ENCODE peak calls at places on chromosomes 2 and 18, in eight cellular contexts. One of them, this sample, is unnamed.
A peak's percentile ranks its signal among the peaks of the same experiment; 100 is the strongest.

GRCh38 chr2:46164581-46165301 is 132.5 kb upstream of the EPAS1 start:
- DNase-seq in right lobe of liver: peak; percentile 56
- DNase-seq in HCT116: no peak
- DNase-seq in tibial artery: peak; percentile 88
- DNase-seq in psoas muscle: peak; percentile 78
- DNase-seq in RWPE1: peak; percentile 95
- DNase-seq in lung: peak; percentile 74
- DNase-seq in endothelial cell of umbilical vein: peak; percentile 94
- DNase-seq in this sample: peak; percentile 52

GRCh38 chr18:21831413-21831831 is 90.8 kb downstream of the MIB1 start:
- DNase-seq in endothelial cell of umbilical vein: no peak
- DNase-seq in RWPE1: no peak
- DNase-seq in right lobe of liver: no peak
- DNase-seq in lung: no peak
- DNase-seq in tibial artery: peak; percentile 80
- DNase-seq in HCT116: no peak
- DNase-seq in psoas muscle: no peak
- DNase-seq in this sample: no peak

GRCh38 chr2:171882095-171882769 is 11.8 kb downstream of the SLC25A12 start:
- DNase-seq in tibial artery: no peak
- DNase-seq in RWPE1: no peak
- DNase-seq in lung: no peak
- DNase-seq in endothelial cell of umbilical vein: no peak
- DNase-seq in psoas muscle: no peak
- DNase-seq in HCT116: no peak
- DNase-seq in right lobe of liver: no peak
- DNase-seq in this sample: no peak

GRCh38 chr2:224772494-224772893 is 56.3 kb upstream of the CCDC195 start:
- DNase-seq in HCT116: no peak
- DNase-seq in endothelial cell of umbilical vein: no peak
- DNase-seq in psoas muscle: no peak
- DNase-seq in RWPE1: no peak
- DNase-seq in right lobe of liver: no peak
- DNase-seq in lung: no peak
- DNase-seq in tibial artery: no peak
- DNase-seq in this sample: no peak

GRCh38 chr2:48940606-48941005 is 185.1 kb upstream of the LHCGR start:
- DNase-seq in endothelial cell of umbilical vein: no peak
- DNase-seq in HCT116: no peak
- DNase-seq in psoas muscle: no peak
- DNase-seq in right lobe of liver: no peak
- DNase-seq in tibial artery: no peak
- DNase-seq in lung: no peak
- DNase-seq in RWPE1: no peak
- DNase-seq in this sample: no peak

GRCh38 chr2:100427627-100428258 is 10.3 kb upstream of the CHST10 start:
- DNase-seq in HCT116: peak; percentile 49
- DNase-seq in lung: peak; percentile 57
- DNase-seq in psoas muscle: peak; percentile 26
- DNase-seq in tibial artery: no peak
- DNase-seq in endothelial cell of umbilical vein: peak; percentile 52
- DNase-seq in right lobe of liver: no peak
- DNase-seq in RWPE1: peak; percentile 20
- DNase-seq in this sample: peak; percentile 69

GRCh38 chr2:212032536-212033219 is 505.9 kb downstream of the ERBB4 start:
- DNase-seq in RWPE1: no peak
- DNase-seq in psoas muscle: no peak
- DNase-seq in lung: no peak
- DNase-seq in right lobe of liver: no peak
- DNase-seq in endothelial cell of umbilical vein: peak; percentile 69
- DNase-seq in HCT116: no peak
- DNase-seq in tibial artery: no peak
- DNase-seq in this sample: no peak

GRCh38 chr18:23115683-23116096 is 19.6 kb upstream of the CABLES1 start:
- DNase-seq in lung: no peak
- DNase-seq in right lobe of liver: no peak
- DNase-seq in psoas muscle: no peak
- DNase-seq in RWPE1: peak; percentile 28
- DNase-seq in tibial artery: no peak
- DNase-seq in HCT116: peak; percentile 54
- DNase-seq in endothelial cell of umbilical vein: peak; percentile 91
- DNase-seq in this sample: no peak

GRCh38 chr2:112153179-112153490 is 14.9 kb downstream of the FBLN7 start:
- DNase-seq in psoas muscle: no peak
- DNase-seq in endothelial cell of umbilical vein: no peak
- DNase-seq in lung: no peak
- DNase-seq in RWPE1: no peak
- DNase-seq in HCT116: no peak
- DNase-seq in right lobe of liver: no peak
- DNase-seq in tibial artery: peak; percentile 46
- DNase-seq in this sample: no peak

GRCh38 chr18:76223403-76223802 is 271.6 kb downstream of the ZNF516 start:
- DNase-seq in lung: no peak
- DNase-seq in endothelial cell of umbilical vein: no peak
- DNase-seq in right lobe of liver: no peak
- DNase-seq in RWPE1: no peak
- DNase-seq in tibial artery: no peak
- DNase-seq in HCT116: no peak
- DNase-seq in psoas muscle: no peak
- DNase-seq in this sample: no peak

GRCh38 chr2:190123956-190124355 is 61.4 kb upstream of the MSTN start:
- DNase-seq in HCT116: no peak
- DNase-seq in lung: no peak
- DNase-seq in psoas muscle: no peak
- DNase-seq in right lobe of liver: no peak
- DNase-seq in endothelial cell of umbilical vein: no peak
- DNase-seq in RWPE1: no peak
- DNase-seq in tibial artery: no peak
- DNase-seq in this sample: no peak

GRCh38 chr2:209495855-209496585 is 72.2 kb downstream of the MAP2 start:
- DNase-seq in RWPE1: peak; percentile 90
- DNase-seq in right lobe of liver: no peak
- DNase-seq in endothelial cell of umbilical vein: peak; percentile 99
- DNase-seq in psoas muscle: no peak
- DNase-seq in tibial artery: no peak
- DNase-seq in HCT116: peak; percentile 88
- DNase-seq in lung: peak; percentile 32
- DNase-seq in this sample: peak; percentile 76

GRCh38 chr2:186380805-186381204 is 105.3 kb upstream of the ZC3H15 start:
- DNase-seq in tibial artery: no peak
- DNase-seq in HCT116: no peak
- DNase-seq in right lobe of liver: no peak
- DNase-seq in psoas muscle: no peak
- DNase-seq in endothelial cell of umbilical vein: no peak
- DNase-seq in RWPE1: no peak
- DNase-seq in lung: no peak
- DNase-seq in this sample: no peak

GRCh38 chr2:231104115-231104713 is 20.6 kb downstream of the HTR2B start:
- DNase-seq in tibial artery: peak; percentile 77
- DNase-seq in lung: peak; percentile 33
- DNase-seq in HCT116: peak; percentile 27
- DNase-seq in endothelial cell of umbilical vein: peak; percentile 86
- DNase-seq in psoas muscle: peak; percentile 23
- DNase-seq in right lobe of liver: no peak
- DNase-seq in RWPE1: peak; percentile 15
- DNase-seq in this sample: peak; percentile 66

GRCh38 chr2:110852541-110853263 is 120.3 kb downstream of the ACOXL start:
- DNase-seq in HCT116: no peak
- DNase-seq in endothelial cell of umbilical vein: no peak
- DNase-seq in RWPE1: no peak
- DNase-seq in right lobe of liver: no peak
- DNase-seq in lung: no peak
- DNase-seq in tibial artery: no peak
- DNase-seq in psoas muscle: no peak
- DNase-seq in this sample: no peak

GRCh38 chr2:201798252-201798918 is 8.0 kb upstream of the CDK15 start:
- DNase-seq in right lobe of liver: no peak
- DNase-seq in tibial artery: no peak
- DNase-seq in lung: no peak
- DNase-seq in psoas muscle: no peak
- DNase-seq in endothelial cell of umbilical vein: peak; percentile 42
- DNase-seq in HCT116: no peak
- DNase-seq in RWPE1: peak; percentile 46
- DNase-seq in this sample: no peak

GRCh38 chr2:138901530-138901929 is 121.3 kb upstream of the NXPH2 start:
- DNase-seq in RWPE1: no peak
- DNase-seq in HCT116: no peak
- DNase-seq in right lobe of liver: no peak
- DNase-seq in endothelial cell of umbilical vein: no peak
- DNase-seq in tibial artery: no peak
- DNase-seq in psoas muscle: no peak
- DNase-seq in lung: no peak
- DNase-seq in this sample: no peak

DNA sequence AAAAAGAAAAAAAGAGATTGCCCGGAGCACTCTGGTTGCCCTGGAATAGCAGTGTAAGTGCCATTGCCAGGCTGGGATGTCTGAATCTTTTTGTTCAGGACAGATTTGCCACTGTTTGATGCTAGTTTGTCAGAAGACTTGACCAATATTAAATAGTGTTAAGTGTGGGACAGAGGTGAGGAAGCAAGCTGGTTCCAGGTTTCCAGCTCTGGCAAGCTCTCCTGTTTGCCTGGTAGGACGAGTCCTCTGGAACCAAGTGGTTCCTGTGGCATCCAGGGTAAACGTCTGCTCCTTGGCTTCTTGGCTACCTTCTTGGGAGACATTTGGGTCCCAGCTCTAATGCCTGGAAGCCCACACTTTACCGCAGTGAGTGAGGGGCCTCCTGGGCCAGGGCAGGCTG is 20.8 kb upstream of the IGFBP5 start:
- DNase-seq in tibial artery: no peak
- DNase-seq in psoas muscle: no peak
- DNase-seq in HCT116: no peak
- DNase-seq in endothelial cell of umbilical vein: no peak
- DNase-seq in RWPE1: no peak
- DNase-seq in right lobe of liver: no peak
- DNase-seq in lung: no peak
- DNase-seq in this sample: no peak
- H3K27ac ChIP-seq in tibial artery: no peak overlapping the region
- H3K27ac ChIP-seq in psoas muscle: no peak overlapping the region
- H3K27ac ChIP-seq in HCT116: no peak overlapping the region
- H3K27ac ChIP-seq in endothelial cell of umbilical vein: no peak overlapping the region
- H3K27ac ChIP-seq in RWPE1: peak overlapping the region; percentile 70
- H3K27ac ChIP-seq in right lobe of liver: no peak overlapping the region
- H3K27ac ChIP-seq in lung: no peak overlapping the region
- H3K27ac ChIP-seq in this sample: no peak overlapping the region

DNA sequence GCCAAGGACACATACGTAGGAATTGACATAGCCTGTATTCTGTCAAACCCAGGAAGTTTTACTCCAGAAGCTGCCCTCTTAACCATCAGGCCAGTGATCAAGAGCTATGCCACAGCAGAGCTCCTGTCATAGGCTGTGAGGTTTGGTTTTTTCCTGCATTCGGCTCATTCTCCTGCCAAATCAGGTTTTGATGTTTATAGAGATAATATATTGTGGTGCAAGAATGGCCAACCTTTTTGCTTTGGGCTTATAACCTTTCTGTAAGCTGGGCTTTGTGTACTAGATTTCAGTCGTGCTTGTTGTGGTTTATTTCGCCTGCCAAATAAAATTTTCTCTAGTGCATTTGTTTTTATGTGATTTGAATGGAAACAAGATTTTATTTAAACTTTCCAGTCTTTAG is 2.4 kb downstream of the KDM3A start:
- DNase-seq in psoas muscle: no peak
- DNase-seq in right lobe of liver: no peak
- DNase-seq in tibial artery: no peak
- DNase-seq in lung: no peak
- DNase-seq in HCT116: no peak
- DNase-seq in endothelial cell of umbilical vein: no peak
- DNase-seq in RWPE1: no peak
- DNase-seq in this sample: no peak
- TF ChIP-seq CTCF in psoas muscle: no peak
- TF ChIP-seq CTCF in right lobe of liver: no peak
- TF ChIP-seq CTCF in tibial artery: no peak
- TF ChIP-seq CTCF in lung: no peak
- TF ChIP-seq CTCF in HCT116: no peak
- TF ChIP-seq CTCF in endothelial cell of umbilical vein: no peak
- TF ChIP-seq CTCF in RWPE1: no peak
- TF ChIP-seq CTCF in this sample: no peak

GRCh38 chr2:180006781-180007579 is at the start of gene CWC22:
- DNase-seq in right lobe of liver: peak; percentile 89
- DNase-seq in psoas muscle: peak; percentile 80
- DNase-seq in tibial artery: peak; percentile 91
- DNase-seq in lung: peak; percentile 91
- DNase-seq in HCT116: peak; percentile 89
- DNase-seq in RWPE1: peak; percentile 69
- DNase-seq in endothelial cell of umbilical vein: peak; percentile 95
- DNase-seq in this sample: peak; percentile 93
- H3K27ac ChIP-seq in right lobe of liver: peak within 1 kb of the TSS; percentile 97
- H3K27ac ChIP-seq in psoas muscle: peak within 1 kb of the TSS; percentile 98
- H3K27ac ChIP-seq in tibial artery: peak within 1 kb of the TSS; percentile 87
- H3K27ac ChIP-seq in lung: peak within 1 kb of the TSS; percentile 82
- H3K27ac ChIP-seq in HCT116: peak within 1 kb of the TSS; percentile 52
- H3K27ac ChIP-seq in RWPE1: peak within 1 kb of the TSS; percentile 79
- H3K27ac ChIP-seq in endothelial cell of umbilical vein: peak within 1 kb of the TSS; percentile 99
- H3K27ac ChIP-seq in this sample: peak within 1 kb of the TSS; percentile 81

GRCh38 chr18:26460449-26461091 is 87.8 kb downstream of the KCTD1 start:
- DNase-seq in psoas muscle: no peak
- DNase-seq in tibial artery: no peak
- DNase-seq in HCT116: no peak
- DNase-seq in lung: no peak
- DNase-seq in RWPE1: peak; percentile 72
- DNase-seq in endothelial cell of umbilical vein: peak; percentile 49
- DNase-seq in right lobe of liver: no peak
- DNase-seq in this sample: peak; percentile 35
- TF ChIP-seq CTCF in psoas muscle: no peak
- TF ChIP-seq CTCF in tibial artery: no peak
- TF ChIP-seq CTCF in HCT116: no peak
- TF ChIP-seq CTCF in lung: no peak
- TF ChIP-seq CTCF in RWPE1: no peak
- TF ChIP-seq CTCF in endothelial cell of umbilical vein: no peak
- TF ChIP-seq CTCF in right lobe of liver: no peak
- TF ChIP-seq CTCF in this sample: no peak